ENCODE peak calls at places on chromosomes 6 and 20, in eight cellular contexts. C, V, G, F, Y, L, P and T are unnamed samples.

GRCh38 chr6:150391890-150392289 is 23.1 kb downstream of the IYD start:
- DNase-seq in Y (no peak), L (no peak), V (no peak), G (no peak), P (no peak), C (no peak), F (no peak), T (no peak)

GRCh38 chr20:48180039-48180438 is 394.8 kb upstream of the SULF2 start:
- DNase-seq in F (no peak), G (no peak), L (no peak), Y (peak), P (no peak), V (no peak), C (peak), T (no peak)

GRCh38 chr20:55140631-55141030 is 665.2 kb downstream of the DOK5 start:
- DNase-seq in G (no peak), F (no peak), P (no peak), C (no peak), L (no peak), Y (no peak), V (no peak), T (no peak)

GRCh38 chr20:41923604-41924003 is 305.4 kb upstream of the CHD6 start:
- DNase-seq in P (no peak), Y (no peak), V (no peak), L (no peak), C (no peak), F (no peak), G (no peak), T (no peak)

GRCh38 chr6:160917581-160917980 is 74.0 kb upstream of the MAP3K4 start:
- DNase-seq in P (no peak), Y (no peak), V (no peak), F (no peak), G (no peak), L (no peak), C (no peak), T (no peak)

GRCh38 chr6:128069180-128069579 is 168.3 kb upstream of the THEMIS start:
- DNase-seq in V (no peak), C (peak), L (no peak), P (no peak), Y (no peak), F (no peak), G (no peak), T (no peak)

GRCh38 chr20:8997720-8998119 is 71.2 kb upstream of the PLCB4 start:
- DNase-seq in Y (no peak), P (no peak), L (no peak), V (no peak), G (no peak), F (no peak), C (no peak), T (no peak)

GRCh38 chr6:11538049-11538798 is 675 bp downstream of the TMEM170B start:
- DNase-seq in V (peak), G (peak), L (peak), P (peak), C (no peak), F (peak), Y (peak), T (peak)

GRCh38 chr20:16514145-16514544 is 59.1 kb downstream of the KIF16B start:
- DNase-seq in P (no peak), G (no peak), V (no peak), Y (no peak), C (no peak), L (no peak), F (no peak), T (no peak)

GRCh38 chr6:135464634-135465033 is 32.9 kb downstream of the AHI1 start:
- DNase-seq in L (no peak), G (no peak), F (no peak), Y (no peak), P (no peak), C (no peak), V (no peak), T (no peak)

GRCh38 chr6:498795-499231 is 107.3 kb downstream of the IRF4 start:
- DNase-seq in F (peak), P (no peak), V (no peak), G (no peak), Y (no peak), L (peak), C (peak), T (no peak)

GRCh38 chr6:156960525-156960924 is 183.3 kb downstream of the ARID1B start:
- DNase-seq in P (no peak), C (no peak), G (no peak), F (no peak), Y (no peak), V (no peak), L (no peak), T (no peak)

GRCh38 chr6:156876302-156876701 is 99.1 kb downstream of the ARID1B start:
- DNase-seq in L (no peak), G (no peak), V (no peak), F (no peak), Y (no peak), P (no peak), C (no peak), T (peak)

GRCh38 chr6:131765853-131766135 is 42.0 kb upstream of the ENPP1 start:
- DNase-seq in P (no peak), L (no peak), F (no peak), V (no peak), Y (no peak), C (no peak), G (no peak), T (no peak)

GRCh38 chr20:35279040-35279439 is 1.1 kb upstream of the MMP24OS start:
- DNase-seq in G (no peak), F (no peak), V (no peak), Y (no peak), L (no peak), P (no peak), C (no peak), T (no peak)

GRCh38 chr6:107511410-107512070 is 21.6 kb downstream of the SOBP start:
- DNase-seq in Y (no peak), F (no peak), V (no peak), L (no peak), P (no peak), C (no peak), G (peak), T (no peak)

GRCh38 chr20:50325651-50326050 is 135.0 kb downstream of the CEBPB start:
- DNase-seq in Y (no peak), P (no peak), F (no peak), G (no peak), V (peak), C (no peak), L (no peak), T (no peak)

GRCh38 chr20:48783533-48784272 is 44.1 kb downstream of the PREX1 start:
- DNase-seq in P (no peak), F (peak), L (no peak), G (no peak), V (no peak), Y (no peak), C (no peak), T (no peak)

GRCh38 chr6:108762394-108762793 is 85.8 kb upstream of the ARMC2 start:
- DNase-seq in L (no peak), C (no peak), F (no peak), P (no peak), V (no peak), G (no peak), Y (no peak), T (no peak)

GRCh38 chr6:3252369-3252768 is 6.4 kb upstream of the PSMG4 start:
- DNase-seq in C (no peak), L (no peak), F (no peak), G (no peak), Y (no peak), V (no peak), P (no peak), T (no peak)

GRCh38 chr20:14235355-14235754 is 102.1 kb downstream of the FLRT3 start:
- DNase-seq in V (no peak), Y (no peak), C (peak), G (no peak), L (no peak), F (no peak), P (no peak), T (no peak)

GRCh38 chr6:19934996-19935591 is 97.9 kb downstream of the ID4 start:
- DNase-seq in Y (no peak), G (peak), L (no peak), P (no peak), F (no peak), V (no peak), C (no peak), T (no peak)

GRCh38 chr6:16882230-16882629 is 121.0 kb upstream of the ATXN1 start:
- DNase-seq in G (no peak), F (no peak), P (no peak), V (no peak), C (no peak), L (no peak), Y (no peak), T (no peak)

GRCh38 chr6:44176130-44176934 is 17.7 kb downstream of the CAPN11 start:
- DNase-seq in V (no peak), P (no peak), G (no peak), L (no peak), F (no peak), C (no peak), Y (no peak), T (no peak)

GRCh38 chr6:157528931-157529653 is 148.1 kb downstream of the ZDHHC14 start:
- DNase-seq in G (peak), Y (no peak), C (peak), V (no peak), P (no peak), L (no peak), F (no peak), T (no peak)

GRCh38 chr20:31713312-31714049 is 9.2 kb downstream of the BCL2L1 start:
- DNase-seq in C (peak), P (no peak), G (peak), L (peak), F (no peak), Y (peak), V (peak), T (no peak)

GRCh38 chr6:143270026-143270425 is 180.5 kb downstream of the ADAT2 start:
- DNase-seq in V (no peak), F (no peak), Y (no peak), P (no peak), L (no peak), G (no peak), C (peak), T (no peak)

GRCh38 chr6:116278853-116279231 is 888 bp downstream of the TSPYL1 start:
- DNase-seq in C (no peak), L (no peak), P (no peak), Y (no peak), G (peak), F (peak), V (peak), T (no peak)

GRCh38 chr6:116280161-116280959 is 630 bp upstream of the TSPYL1 start:
- DNase-seq in L (no peak), P (no peak), F (peak), C (no peak), G (no peak), Y (no peak), V (no peak), T (no peak)

GRCh38 chr6:116282698-116283097 is 3.0 kb upstream of the TSPYL1 start:
- DNase-seq in L (no peak), G (no peak), V (no peak), Y (no peak), P (no peak), F (no peak), C (no peak), T (no peak)

GRCh38 chr6:116279232-116280160 is at the start of gene TSPYL1:
- DNase-seq in G (peak), V (peak), L (peak), Y (peak), P (peak), F (peak), C (peak), T (peak)

DNA sequence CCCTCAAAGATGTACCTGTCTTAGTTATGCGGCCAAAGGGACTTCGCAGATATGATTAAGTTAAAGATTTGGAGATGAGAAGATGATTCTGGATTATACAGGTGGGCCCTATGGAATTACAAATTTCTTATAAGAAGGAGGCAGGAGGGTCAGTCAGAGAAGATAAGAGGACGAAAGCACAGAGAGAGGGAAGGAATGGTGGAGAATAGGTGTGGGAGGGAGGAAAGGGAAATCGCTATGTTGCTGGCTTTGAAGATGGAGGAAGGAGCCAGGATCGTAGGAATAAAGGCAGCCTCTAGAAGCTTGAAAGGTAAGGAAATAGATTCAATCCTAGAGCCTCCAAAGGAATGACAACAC is 1.2 kb upstream of the TSPYL1 start:
- DNase-seq in C (no peak), V (no peak), F (no peak), L (no peak), G (no peak), Y (no peak), P (no peak), T (no peak)
- H3K4me3 ChIP-seq in C (no peak), V (peak), F (peak), L (no peak), G (no peak), Y (no peak), P (no peak), T (peak)

DNA sequence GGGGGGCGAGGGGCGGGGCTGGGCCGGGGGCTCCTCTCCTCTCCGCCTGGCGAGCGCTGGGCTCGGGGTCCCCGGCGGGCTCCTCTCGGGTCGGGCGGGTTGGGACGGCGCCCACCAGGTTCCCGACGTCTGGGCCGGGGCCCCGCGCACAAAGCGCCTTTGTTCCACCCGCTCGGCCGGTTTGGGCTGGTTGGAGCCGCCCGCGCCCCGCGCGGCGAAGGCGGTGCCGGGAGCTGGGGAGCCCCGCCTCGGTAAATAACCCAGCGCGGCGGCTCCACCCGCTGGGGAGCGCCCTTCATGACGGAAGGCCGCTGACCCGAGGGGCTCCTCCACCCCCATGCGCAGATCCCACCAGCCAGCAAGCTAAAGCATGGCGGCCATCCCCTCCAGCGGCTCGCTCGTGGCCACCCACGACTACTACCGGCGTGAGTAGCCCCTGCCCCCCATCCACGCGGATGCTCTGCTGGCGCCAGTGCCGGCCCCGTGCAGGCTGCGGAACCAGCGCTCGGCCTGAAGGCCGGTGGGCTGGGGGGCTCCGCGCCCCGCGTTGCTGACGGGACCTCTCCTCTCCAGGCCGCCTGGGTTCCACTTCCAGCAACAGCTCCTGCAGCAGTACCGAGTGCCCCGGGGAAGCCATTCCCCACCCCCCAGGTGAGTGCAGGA is 505 bp downstream of the PPDPF start:
- DNase-seq in G (peak), P (peak), Y (peak), F (peak), V (peak), C (no peak), L (peak), T (peak)
- H3K27ac ChIP-seq in G (peak), P (peak), Y (peak), F (peak), V (peak), C (peak), L (peak), T (peak)

GRCh38 chr6:138526822-138527235 is 27.5 kb upstream of the NHSL1 start:
- DNase-seq in Y (no peak), L (no peak), V (no peak), F (no peak), G (no peak), P (no peak), C (no peak), T (no peak)
- H3K4me3 ChIP-seq in Y (no peak), L (no peak), V (no peak), F (no peak), G (no peak), P (no peak), C (peak), T (no peak)

GRCh38 chr20:53809242-53809641 is 215.6 kb upstream of the ZNF217 start:
- DNase-seq in F (no peak), L (no peak), V (no peak), P (no peak), G (no peak), C (no peak), Y (no peak), T (peak)
- H3K27ac ChIP-seq in F (no peak), L (no peak), V (no peak), P (no peak), G (no peak), C (no peak), Y (no peak), T (no peak)

GRCh38 chr6:142011775-142012174 is 121.0 kb upstream of the GJE1 start:
- DNase-seq in G (no peak), F (no peak), C (no peak), L (no peak), Y (no peak), P (no peak), V (no peak), T (no peak)

GRCh38 chr6:142013875-142014495 is 118.7 kb upstream of the GJE1 start:
- DNase-seq in C (peak), V (no peak), G (no peak), F (no peak), L (no peak), Y (peak), P (no peak), T (no peak)

GRCh38 chr6:142013286-142013685 is 119.4 kb upstream of the GJE1 start:
- DNase-seq in Y (peak), F (no peak), C (peak), L (no peak), P (no peak), V (no peak), G (no peak), T (no peak)

GRCh38 chr6:142015011-142015410 is 117.7 kb upstream of the GJE1 start:
- DNase-seq in V (no peak), Y (no peak), L (no peak), F (no peak), P (no peak), C (no peak), G (no peak), T (peak)

DNA sequence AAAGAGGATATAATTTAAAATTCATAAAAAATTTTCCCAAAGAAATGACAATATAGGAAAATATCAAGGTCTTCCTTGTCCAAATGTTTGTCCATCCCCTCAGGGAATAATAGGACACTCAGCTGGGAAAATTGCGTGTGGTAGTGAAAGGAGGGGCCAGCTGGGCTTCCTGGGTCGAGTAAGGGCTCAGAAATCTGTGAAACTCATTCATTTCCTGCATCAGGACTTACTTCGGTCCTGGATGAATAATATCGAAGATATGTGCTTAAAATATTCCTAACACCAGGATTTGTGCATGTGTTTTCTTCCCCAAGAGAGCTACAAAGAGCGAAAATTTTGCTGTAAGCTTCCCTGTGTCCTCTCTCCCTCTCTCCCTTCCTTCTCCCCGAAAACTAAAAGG is 118.2 kb upstream of the GJE1 start:
- DNase-seq in Y (peak), V (no peak), G (no peak), C (peak), F (no peak), L (no peak), P (no peak), T (peak)
- H3K4me3 ChIP-seq in Y (no peak), V (no peak), G (no peak), C (peak), F (no peak), L (no peak), P (no peak), T (peak)

GRCh38 chr6:76633259-76633658 is 560.8 kb upstream of the IMPG1 start:
- DNase-seq in Y (no peak), L (no peak), F (no peak), G (no peak), C (no peak), V (no peak), P (no peak), T (peak)
- H3K27ac ChIP-seq in Y (no peak), L (no peak), F (no peak), G (no peak), C (no peak), V (no peak), P (no peak), T (no peak)

GRCh38 chr20:38209736-38210405 is 44.8 kb upstream of the TGM2 start:
- DNase-seq in L (no peak), V (no peak), F (no peak), Y (no peak), G (no peak), C (no peak), P (no peak), T (no peak)

GRCh38 chr20:38209054-38209675 is 44.1 kb upstream of the TGM2 start:
- DNase-seq in Y (no peak), L (no peak), V (no peak), C (no peak), F (no peak), P (peak), G (peak), T (peak)

GRCh38 chr20:38208523-38208922 is 43.5 kb upstream of the TGM2 start:
- DNase-seq in V (peak), Y (no peak), P (no peak), F (no peak), L (no peak), C (no peak), G (no peak), T (peak)

GRCh38 chr20:38211200-38212097 is 46.4 kb upstream of the TGM2 start:
- DNase-seq in C (no peak), P (no peak), G (peak), Y (no peak), L (no peak), F (no peak), V (no peak), T (no peak)

GRCh38 chr20:38210741-38211140 is 45.7 kb upstream of the TGM2 start:
- DNase-seq in F (no peak), L (no peak), G (peak), Y (no peak), C (peak), P (no peak), V (no peak), T (no peak)
- H3K4me3 ChIP-seq in F (no peak), L (no peak), G (no peak), Y (no peak), C (no peak), P (no peak), V (no peak), T (no peak)

DNA sequence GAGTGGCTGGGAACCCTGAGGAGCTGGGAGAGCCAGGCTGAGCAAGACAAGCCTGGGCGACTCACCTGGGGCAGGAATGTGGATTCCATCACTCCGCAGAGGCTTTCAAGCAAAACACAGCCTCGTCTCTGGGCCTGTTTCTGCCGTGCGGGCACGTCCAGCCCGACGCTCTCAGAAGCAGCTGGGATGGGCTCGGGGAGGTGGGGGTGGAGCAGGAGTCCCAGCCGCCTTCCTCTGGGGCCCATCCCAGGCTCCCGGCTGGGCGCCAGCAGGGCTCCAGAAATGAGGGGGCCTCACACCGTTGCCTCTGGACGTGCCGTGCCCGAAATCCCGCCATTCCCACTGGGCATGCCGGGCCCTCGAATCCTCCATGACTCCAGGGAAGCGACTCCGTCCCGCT is 8.7 kb upstream of the RPS21 start:
- DNase-seq in F (no peak), Y (no peak), V (no peak), G (no peak), P (no peak), L (no peak), C (no peak), T (peak)
- H3K27ac ChIP-seq in F (no peak), Y (no peak), V (peak), G (peak), P (peak), L (peak), C (no peak), T (no peak)